ENCODE peak calls at places on chromosomes 6 and 20, in nine cellular contexts. I is CD8-positive, alpha-beta memory T cell; W is Panc1; E is stomach; X is CD8-positive, alpha-beta T cell; O is aorta; Y is IMR-90; N is SJSA1; G is GM23248. P is an unnamed sample.
A peak's percentile ranks its signal among the peaks of the same experiment; 100 is the strongest.

GRCh38 chr20:13953227-13953626 is 37.2 kb downstream of the SEL1L2 start:
- DNase-seq in I (no peak), W (no peak), E (no peak), X (no peak), O (no peak), Y (no peak), N (no peak), G (no peak), P (no peak)

GRCh38 chr20:52975024-52975732 is 3.0 kb downstream of the TSHZ2 start:
- DNase-seq in I (no peak), W (no peak), E (peak; percentile 48), X (no peak), O (no peak), Y (no peak), N (no peak), G (peak; percentile 27), P (no peak)

GRCh38 chr20:37284691-37285124 is 4.7 kb upstream of the MANBAL start:
- DNase-seq in I (no peak), W (no peak), E (no peak), X (no peak), O (no peak), Y (no peak), N (no peak), G (no peak), P (no peak)

GRCh38 chr20:58417418-58417817 is 28.4 kb downstream of the VAPB start:
- DNase-seq in I (no peak), W (no peak), E (no peak), X (no peak), O (no peak), Y (no peak), N (no peak), G (no peak), P (no peak)

GRCh38 chr6:74879234-74879633 is 326.6 kb downstream of the COL12A1 start:
- DNase-seq in I (no peak), W (no peak), E (no peak), X (no peak), O (no peak), Y (peak; percentile 95), N (peak; percentile 72), G (peak; percentile 88), P (no peak)

GRCh38 chr6:91716361-91716760 is 1129.5 kb upstream of the MAP3K7 start:
- DNase-seq in I (no peak), W (no peak), E (no peak), X (no peak), O (no peak), Y (no peak), N (no peak), G (no peak), P (no peak)

GRCh38 chr6:21887301-21888185 is 294.0 kb downstream of the SOX4 start:
- DNase-seq in I (no peak), W (no peak), E (no peak), X (no peak), O (peak; percentile 53), Y (peak; percentile 44), N (no peak), G (no peak), P (no peak)

GRCh38 chr6:89745728-89746127 is 73.9 kb downstream of the MDN1 start:
- DNase-seq in I (no peak), W (no peak), E (no peak), X (no peak), O (no peak), Y (peak; percentile 65), N (no peak), G (no peak), P (no peak)

GRCh38 chr6:16901777-16902176 is 140.5 kb upstream of the ATXN1 start:
- DNase-seq in I (no peak), W (no peak), E (peak; percentile 44), X (no peak), O (peak; percentile 78), Y (peak; percentile 61), N (no peak), G (peak; percentile 82), P (no peak)

GRCh38 chr6:134455319-134455718 is 137.4 kb upstream of the SGK1 start:
- DNase-seq in I (no peak), W (no peak), E (no peak), X (no peak), O (no peak), Y (no peak), N (no peak), G (no peak), P (no peak)

GRCh38 chr20:62822788-62823651 is 6.2 kb downstream of the COL9A3 start:
- DNase-seq in I (no peak), W (peak; percentile 55), E (peak; percentile 74), X (no peak), O (no peak), Y (peak; percentile 11), N (no peak), G (peak; percentile 34), P (no peak)

GRCh38 chr20:63974402-63975200 is 4.8 kb downstream of the SAMD10 start:
- DNase-seq in I (peak; percentile 29), W (no peak), E (peak; percentile 64), X (no peak), O (peak; percentile 50), Y (peak; percentile 74), N (peak; percentile 47), G (no peak), P (no peak)

GRCh38 chr20:40245829-40246228 is 443.2 kb downstream of the MAFB start:
- DNase-seq in I (no peak), W (no peak), E (no peak), X (no peak), O (no peak), Y (no peak), N (no peak), G (no peak), P (no peak)

GRCh38 chr20:44965651-44966029 is 672 bp upstream of the STK4 start:
- DNase-seq in I (no peak), W (no peak), E (no peak), X (no peak), O (no peak), Y (no peak), N (no peak), G (no peak), P (no peak)
- H3K4me1 ChIP-seq in I (peaks cover 25% of the 10 kb centered on the region), W (peaks cover 30% of the 10 kb centered on the region), E (peaks cover 46% of the 10 kb centered on the region), X (peaks cover 28% of the 10 kb centered on the region), O (peaks cover 2% of the 10 kb centered on the region), Y (peaks cover 8% of the 10 kb centered on the region), N (peaks cover 32% of the 10 kb centered on the region), G (peaks cover 36% of the 10 kb centered on the region), P (peaks cover 79% of the 10 kb centered on the region)

DNA sequence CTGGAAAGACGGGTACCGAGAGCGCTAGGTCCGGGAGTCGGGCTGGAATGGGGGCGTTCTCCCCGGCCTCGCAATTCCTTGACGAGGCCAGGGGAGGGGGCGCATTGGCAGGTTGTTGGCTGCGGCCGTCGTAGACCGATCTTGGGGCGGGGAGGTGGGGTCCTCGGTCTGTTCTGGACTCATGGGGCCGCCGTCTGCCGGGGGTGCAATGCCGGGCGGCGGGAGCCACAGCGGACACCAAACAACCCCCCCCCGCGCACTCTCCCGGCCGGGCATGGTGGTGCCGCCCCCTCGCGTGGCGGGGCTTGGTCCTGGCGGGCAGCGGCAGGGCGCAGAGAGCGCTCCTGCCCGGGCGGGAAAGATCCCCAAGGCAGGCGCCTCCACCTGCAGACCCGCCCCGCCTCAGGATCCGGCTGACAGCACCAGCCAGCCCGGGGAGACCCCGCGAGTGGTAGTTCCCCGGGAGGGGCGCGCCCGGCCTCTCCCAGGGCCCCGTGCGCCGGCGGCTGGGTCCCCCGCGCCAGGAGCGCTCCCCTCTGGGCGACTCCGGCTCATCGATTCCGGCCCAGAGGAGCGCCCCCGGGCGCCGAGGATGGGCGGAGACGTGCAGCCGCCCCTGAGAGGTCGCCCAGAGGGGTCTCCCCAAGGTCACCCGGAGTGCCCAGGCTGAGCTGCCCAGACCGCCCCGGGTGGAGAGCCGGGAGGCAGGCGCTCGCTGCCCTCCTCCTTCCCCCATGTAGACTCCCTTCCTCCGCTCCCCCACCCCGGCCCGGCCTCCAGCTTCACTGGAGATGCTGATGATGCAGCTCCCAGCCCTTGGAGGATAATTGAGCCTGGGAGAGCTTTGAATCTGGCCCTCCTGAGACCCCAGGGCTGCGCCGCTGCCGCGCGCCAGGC is 709 bp downstream of the PPP1R16B start:
- DNase-seq in I (peak; percentile 65), W (no peak), E (no peak), X (peak; percentile 55), O (peak; percentile 49), Y (no peak), N (no peak), G (peak; percentile 21), P (peak; percentile 89)
- H3K4me1 ChIP-seq in I (peaks cover 57% of the 10 kb centered on the region), W (no peaks in the 10 kb centered on the region), E (peaks cover 26% of the 10 kb centered on the region), X (peaks cover 51% of the 10 kb centered on the region), O (no peaks in the 10 kb centered on the region), Y (no peaks in the 10 kb centered on the region), N (peaks cover 16% of the 10 kb centered on the region), G (no peaks in the 10 kb centered on the region), P (peaks cover 47% of the 10 kb centered on the region)

DNA sequence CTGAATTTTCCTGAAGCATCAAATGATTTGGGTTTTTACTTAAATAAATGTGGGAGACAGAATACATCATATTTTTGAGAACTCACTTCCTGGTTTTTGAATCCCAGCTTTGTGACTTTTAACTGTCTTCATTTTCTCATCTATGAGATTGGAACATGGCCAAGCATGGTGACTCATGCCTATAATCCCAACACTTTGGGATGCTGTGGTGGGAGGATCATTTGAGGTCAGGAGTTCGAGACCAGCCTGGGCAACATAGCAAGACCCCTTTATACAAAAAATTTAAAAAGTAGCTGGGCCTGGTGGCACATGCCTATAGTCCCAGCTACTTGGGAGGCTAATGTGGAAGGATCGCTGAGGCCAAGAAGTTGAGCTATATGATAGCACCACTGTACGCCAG is 122.3 kb downstream of the QKI start:
- DNase-seq in I (no peak), W (no peak), E (no peak), X (no peak), O (no peak), Y (peak; percentile 54), N (no peak), G (peak; percentile 40), P (no peak)
- H3K4me1 ChIP-seq in I (no peaks in the 10 kb centered on the region), W (peaks cover 18% of the 10 kb centered on the region), E (peaks cover 65% of the 10 kb centered on the region), X (no peaks in the 10 kb centered on the region), O (peaks cover 3% of the 10 kb centered on the region), Y (peaks cover 8% of the 10 kb centered on the region), N (peaks cover 24% of the 10 kb centered on the region), G (peaks cover 36% of the 10 kb centered on the region), P (peaks cover 49% of the 10 kb centered on the region)

GRCh38 chr6:111739257-111739696 is 133.6 kb upstream of the TRAF3IP2 start:
- DNase-seq in I (no peak), W (no peak), E (no peak), X (no peak), O (no peak), Y (no peak), N (no peak), G (no peak), P (peak; percentile 79)

GRCh38 chr6:111738631-111739030 is 133.0 kb upstream of the TRAF3IP2 start:
- DNase-seq in I (no peak), W (no peak), E (no peak), X (no peak), O (no peak), Y (no peak), N (no peak), G (no peak), P (no peak)

GRCh38 chr6:111738156-111738555 is 132.5 kb upstream of the TRAF3IP2 start:
- DNase-seq in I (no peak), W (no peak), E (no peak), X (no peak), O (no peak), Y (no peak), N (no peak), G (no peak), P (no peak)

GRCh38 chr6:111741177-111741952 is 131.9 kb downstream of the FYN start:
- DNase-seq in I (no peak), W (no peak), E (no peak), X (no peak), O (no peak), Y (no peak), N (no peak), G (no peak), P (no peak)

DNA sequence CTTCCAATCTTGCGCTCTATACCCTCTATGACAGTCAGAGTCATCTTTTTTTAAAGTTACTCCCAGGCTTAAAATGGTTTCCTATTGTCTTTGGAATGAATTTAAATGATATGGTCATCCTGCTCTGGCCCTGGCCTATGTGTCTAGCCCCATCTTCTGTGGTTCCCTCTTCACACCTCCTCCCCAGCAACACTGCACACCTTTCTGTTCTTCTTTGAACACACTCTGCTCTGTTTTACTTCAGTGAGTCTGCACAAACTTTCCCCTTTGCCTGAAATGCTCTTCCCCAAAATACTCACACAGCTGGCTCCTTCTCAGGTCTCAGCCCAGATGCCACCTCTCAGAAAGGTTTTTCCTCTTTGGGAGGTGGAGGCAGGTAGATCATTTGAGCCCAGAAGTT is 132.7 kb downstream of the FYN start:
- DNase-seq in I (no peak), W (no peak), E (no peak), X (no peak), O (no peak), Y (no peak), N (no peak), G (no peak), P (no peak)
- H3K4me1 ChIP-seq in I (peaks cover 99% of the 10 kb centered on the region), W (no peaks in the 10 kb centered on the region), E (peaks cover 62% of the 10 kb centered on the region), X (peaks cover 77% of the 10 kb centered on the region), O (no peaks in the 10 kb centered on the region), Y (peaks cover 13% of the 10 kb centered on the region), N (peaks cover 21% of the 10 kb centered on the region), G (peaks cover 39% of the 10 kb centered on the region), P (peaks cover 100% of the 10 kb centered on the region)